ENCODE peak calls at places on chromosomes 16 and 17, in five cellular contexts. J, Z, Y, N and L are unnamed samples.

GRCh38 chr17:67290244-67290993 is 45.4 kb upstream of the HELZ start:
- DNase-seq in J (no peak), Z (no peak), Y (no peak), N (no peak), L (no peak)

GRCh38 chr16:12899529-12900168 is 1.7 kb upstream of the SHISA9 start:
- DNase-seq in J (no peak), Z (no peak), Y (no peak), N (no peak), L (no peak)

GRCh38 chr16:76583466-76583865 is 306.3 kb downstream of the CNTNAP4 start:
- DNase-seq in J (peak; percentile 12), Z (no peak), Y (no peak), N (peak; percentile 4), L (no peak)

GRCh38 chr17:51230306-51230705 is 29.5 kb downstream of the MBTD1 start:
- DNase-seq in J (no peak), Z (no peak), Y (peak; percentile 8), N (peak; percentile 45), L (no peak)

GRCh38 chr17:17041571-17042380 is 481 bp upstream of the MPRIP start:
- DNase-seq in J (peak; percentile 99), Z (peak; percentile 65), Y (peak; percentile 95), N (peak; percentile 97), L (peak; percentile 100)

GRCh38 chr17:39867891-39868553 is at the start of gene ZPBP2:
- DNase-seq in J (no peak), Z (no peak), Y (no peak), N (peak; percentile 4), L (no peak)

GRCh38 chr17:63702223-63702577 is 2.3 kb upstream of the LIMD2 start:
- DNase-seq in J (no peak), Z (no peak), Y (no peak), N (no peak), L (peak; percentile 39)

GRCh38 chr17:8799001-8799850 is at the start of gene MFSD6L:
- DNase-seq in J (no peak), Z (no peak), Y (no peak), N (no peak), L (peak; percentile 57)

GRCh38 chr16:27756206-27756970 is 206.4 kb downstream of the KATNIP start:
- DNase-seq in J (no peak), Z (no peak), Y (no peak), N (no peak), L (no peak)

GRCh38 chr17:35701491-35701890 is 29.9 kb upstream of the RASL10B start:
- DNase-seq in J (no peak), Z (no peak), Y (no peak), N (no peak), L (no peak)

GRCh38 chr16:12744860-12745259 is 58.8 kb downstream of the CPPED1 start:
- DNase-seq in J (no peak), Z (no peak), Y (no peak), N (no peak), L (no peak)

GRCh38 chr17:56593073-56593740 is at the start of gene NOG:
- DNase-seq in J (peak; percentile 51), Z (no peak), Y (peak; percentile 54), N (peak; percentile 79), L (peak; percentile 38)

GRCh38 chr17:42667088-42667951 is 8.2 kb downstream of the TUBG2 start:
- DNase-seq in J (no peak), Z (no peak), Y (peak; percentile 73), N (peak; percentile 93), L (no peak)

GRCh38 chr17:76781056-76781982 is 43.4 kb downstream of the MFSD11 start:
- DNase-seq in J (no peak), Z (no peak), Y (no peak), N (no peak), L (no peak)

GRCh38 chr16:29663829-29664132 is 734 bp downstream of the SPN start:
- DNase-seq in J (no peak), Z (no peak), Y (no peak), N (no peak), L (no peak)

GRCh38 chr17:78925234-78925633 is at the start of gene TIMP2:
- DNase-seq in J (peak; percentile 92), Z (no peak), Y (peak; percentile 83), N (peak; percentile 93), L (peak; percentile 94)

GRCh38 chr16:51431517-51432241 is 280.6 kb upstream of the SALL1 start:
- DNase-seq in J (no peak), Z (peak; percentile 33), Y (peak; percentile 99), N (peak; percentile 98), L (no peak)

GRCh38 chr16:86227041-86227440 is 283.3 kb upstream of the FOXF1 start:
- DNase-seq in J (no peak), Z (no peak), Y (no peak), N (no peak), L (peak; percentile 13)

GRCh38 chr17:28466521-28467048 is 6.9 kb upstream of the SLC13A2 start:
- DNase-seq in J (no peak), Z (no peak), Y (no peak), N (peak; percentile 15), L (no peak)

GRCh38 chr16:22678311-22678710 is 135.7 kb upstream of the HS3ST2 start:
- DNase-seq in J (no peak), Z (no peak), Y (no peak), N (no peak), L (no peak)

GRCh38 chr16:86227801-86228200 is 282.5 kb upstream of the FOXF1 start:
- DNase-seq in J (no peak), Z (no peak), Y (peak; percentile 32), N (peak; percentile 41), L (peak; percentile 8)

GRCh38 chr17:17684901-17685774 is 3.9 kb downstream of the RAI1 start:
- DNase-seq in J (no peak), Z (no peak), Y (peak; percentile 66), N (peak; percentile 67), L (no peak)

GRCh38 chr16:8851761-8852403 is 16.9 kb downstream of the CARHSP1 start:
- DNase-seq in J (no peak), Z (no peak), Y (no peak), N (no peak), L (no peak)

GRCh38 chr17:16214190-16215001 is 938 bp downstream of the NCOR1 start:
- DNase-seq in J (no peak), Z (no peak), Y (peak; percentile 11), N (peak; percentile 46), L (no peak)

GRCh38 chr17:38871247-38871991 is 1.6 kb downstream of the LASP1 start:
- DNase-seq in J (no peak), Z (no peak), Y (peak; percentile 80), N (peak; percentile 88), L (no peak)

GRCh38 chr17:61504697-61505096 is 52.5 kb downstream of the TBX4 start:
- DNase-seq in J (no peak), Z (peak; percentile 52), Y (peak; percentile 96), N (peak; percentile 75), L (no peak)

GRCh38 chr17:55321507-55322064 is 56.8 kb downstream of the HLF start:
- DNase-seq in J (no peak), Z (no peak), Y (no peak), N (no peak), L (no peak)

GRCh38 chr16:2786061-2786825 is 1.1 kb downstream of the PRSS33 start:
- DNase-seq in J (no peak), Z (no peak), Y (no peak), N (no peak), L (no peak)

GRCh38 chr17:78789663-78790181 is 7.6 kb upstream of the CYTH1 start:
- DNase-seq in J (peak; percentile 85), Z (no peak), Y (peak; percentile 89), N (peak; percentile 82), L (peak; percentile 83)

GRCh38 chr17:39208136-39208535 is 8.1 kb downstream of the RPL19 start:
- DNase-seq in J (no peak), Z (no peak), Y (peak; percentile 53), N (peak; percentile 43), L (peak; percentile 59)

GRCh38 chr17:78707016-78707415 is 75.1 kb downstream of the CYTH1 start:
- DNase-seq in J (no peak), Z (no peak), Y (no peak), N (no peak), L (no peak)

GRCh38 chr16:2468142-2468724 is 2.9 kb upstream of the NTN3 start:
- DNase-seq in J (no peak), Z (no peak), Y (peak; percentile 11), N (peak; percentile 59), L (no peak)

GRCh38 chr17:45824475-45824874 is 20.2 kb upstream of the SPPL2C start:
- DNase-seq in J (no peak), Z (no peak), Y (no peak), N (no peak), L (no peak)

GRCh38 chr16:87086575-87086974 is 230.6 kb downstream of the C16orf95 start:
- DNase-seq in J (no peak), Z (no peak), Y (peak; percentile 54), N (peak; percentile 9), L (no peak)

GRCh38 chr16:67678354-67679023 is 11.9 kb downstream of the C16orf86 start:
- DNase-seq in J (no peak), Z (no peak), Y (no peak), N (no peak), L (no peak)

DNA sequence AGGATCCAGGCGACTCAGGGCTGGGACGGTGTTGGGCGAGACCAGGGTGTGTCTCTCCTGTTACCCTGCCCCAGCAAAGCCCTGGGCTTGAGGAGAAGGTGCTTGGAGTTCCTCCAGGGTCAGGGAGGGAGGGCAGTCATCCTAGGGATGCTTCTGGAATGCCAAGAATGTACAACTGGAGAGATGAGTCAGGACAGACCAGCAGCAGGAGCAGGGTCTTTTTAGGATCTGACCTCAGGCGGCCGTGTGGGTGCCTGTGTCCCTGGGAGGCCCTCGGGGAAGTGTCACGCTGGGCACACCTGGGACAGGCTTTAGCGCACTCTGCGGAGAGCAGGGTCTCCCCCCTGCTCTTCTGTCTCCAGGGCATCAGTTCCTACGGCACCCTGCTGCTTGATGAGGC is 8.2 kb upstream of the MTSS2 start:
- DNase-seq in J (no peak), Z (peak; percentile 22), Y (peak; percentile 78), N (peak; percentile 89), L (no peak)
- H3K4me1 ChIP-seq in J (peaks cover 90% of the 10 kb centered on the region), Z (peaks cover 36% of the 10 kb centered on the region), Y (peaks cover 50% of the 10 kb centered on the region), N (peaks cover 52% of the 10 kb centered on the region), L (peaks cover 84% of the 10 kb centered on the region)

GRCh38 chr17:19724501-19725420 is 8.4 kb upstream of the SLC47A2 start:
- DNase-seq in J (peak; percentile 65), Z (no peak), Y (no peak), N (peak; percentile 75), L (peak; percentile 92)
- H3K27ac ChIP-seq in J (peak overlapping the region; percentile 33), Z (no peak overlapping the region), Y (no peak overlapping the region), N (no peak overlapping the region), L (peak overlapping the region; percentile 58)

GRCh38 chr16:58118801-58119508 is 10.2 kb downstream of the CFAP20 start:
- DNase-seq in J (no peak), Z (no peak), Y (peak; percentile 35), N (peak; percentile 53), L (no peak)

GRCh38 chr16:58120216-58120615 is 9.0 kb downstream of the CFAP20 start:
- DNase-seq in J (no peak), Z (no peak), Y (no peak), N (no peak), L (no peak)

GRCh38 chr16:58123896-58124600 is 5.1 kb downstream of the CFAP20 start:
- DNase-seq in J (no peak), Z (no peak), Y (no peak), N (peak; percentile 4), L (no peak)

GRCh38 chr16:58119509-58119845 is 9.7 kb downstream of the CFAP20 start:
- DNase-seq in J (no peak), Z (no peak), Y (no peak), N (no peak), L (no peak)

GRCh38 chr16:58121132-58121531 is 8.0 kb downstream of the CFAP20 start:
- DNase-seq in J (no peak), Z (no peak), Y (no peak), N (peak; percentile 13), L (no peak)
- H3K4me1 ChIP-seq in J (peaks cover 78% of the 10 kb centered on the region), Z (no peaks in the 10 kb centered on the region), Y (peaks cover 26% of the 10 kb centered on the region), N (peaks cover 45% of the 10 kb centered on the region), L (peaks cover 79% of the 10 kb centered on the region)

GRCh38 chr16:57091200-57091989 is 988 bp upstream of the CPNE2 start:
- DNase-seq in J (peak; percentile 36), Z (no peak), Y (peak; percentile 53), N (peak; percentile 70), L (peak; percentile 85)
- H3K27ac ChIP-seq in J (peak overlapping the region; percentile 90), Z (peak overlapping the region; percentile 79), Y (no peak overlapping the region), N (no peak overlapping the region), L (peak overlapping the region; percentile 84)